ENCODE peak calls at places on chromosomes 7 and 10, in five cellular contexts. E is heart left ventricle, G is stomach, P is HCT116, W is right lobe of liver. K is an unnamed sample. For H3K4me1 and H3K36me3, the result is how much of the 10 kb centered on the place peaks cover.

GRCh38 chr10:28280652-28281051 is 22.2 kb downstream of the MPP7 start:
- DNase-seq in E (no peak), G (no peak), P (no peak), W (no peak), K (no peak)

GRCh38 chr10:1516492-1517224 is 220.7 kb downstream of the ADARB2 start:
- DNase-seq in E (no peak), G (no peak), P (no peak), W (no peak), K (no peak)

GRCh38 chr10:103739039-103739764 is 116.2 kb downstream of the SH3PXD2A start:
- DNase-seq in E (no peak), G (no peak), P (no peak), W (no peak), K (peak)

GRCh38 chr7:82017334-82017943 is 247.6 kb upstream of the HGF start:
- DNase-seq in E (no peak), G (no peak), P (peak), W (no peak), K (no peak)

GRCh38 chr7:22234247-22234646 is 122.7 kb downstream of the RAPGEF5 start:
- DNase-seq in E (no peak), G (no peak), P (no peak), W (no peak), K (no peak)

GRCh38 chr10:134205-134742 is 981 bp upstream of the ZMYND11 start:
- DNase-seq in E (no peak), G (no peak), P (no peak), W (no peak), K (no peak)

GRCh38 chr10:61901829-61902447 is 439 bp downstream of the ARID5B start:
- DNase-seq in E (no peak), G (no peak), P (no peak), W (no peak), K (no peak)

GRCh38 chr7:129898502-129899160 is 54.1 kb downstream of the UBE2H start:
- DNase-seq in E (no peak), G (no peak), P (no peak), W (no peak), K (no peak)

GRCh38 chr10:116719712-116720111 is 22.7 kb downstream of the HSPA12A start:
- DNase-seq in E (no peak), G (no peak), P (no peak), W (no peak), K (no peak)

GRCh38 chr7:156504687-156505545 is 135.7 kb upstream of the RNF32 start:
- DNase-seq in E (no peak), G (no peak), P (no peak), W (no peak), K (no peak)

GRCh38 chr10:48750991-48751390 is 66.3 kb downstream of the WDFY4 start:
- DNase-seq in E (no peak), G (no peak), P (no peak), W (no peak), K (no peak)

GRCh38 chr10:76738991-76739390 is 898.6 kb downstream of the KCNMA1 start:
- DNase-seq in E (no peak), G (no peak), P (no peak), W (no peak), K (no peak)

GRCh38 chr10:78579995-78580394 is 488.8 kb upstream of the ZMIZ1 start:
- DNase-seq in E (peak), G (peak), P (no peak), W (peak), K (peak)

GRCh38 chr10:69567920-69568319 is 5.3 kb downstream of the NEUROG3 start:
- DNase-seq in E (no peak), G (no peak), P (no peak), W (no peak), K (no peak)

GRCh38 chr7:138483516-138483915 is 23.5 kb downstream of the TRIM24 start:
- DNase-seq in E (no peak), G (no peak), P (no peak), W (no peak), K (no peak)

GRCh38 chr10:114364726-114365125 is 39.6 kb downstream of the AFAP1L2 start:
- DNase-seq in E (no peak), G (no peak), P (no peak), W (no peak), K (no peak)

GRCh38 chr10:119313645-119314044 is 106.3 kb downstream of the GRK5 start:
- DNase-seq in E (peak), G (no peak), P (no peak), W (no peak), K (no peak)

GRCh38 chr10:84429926-84430520 is 101.6 kb downstream of the CCSER2 start:
- DNase-seq in E (peak), G (peak), P (peak), W (peak), K (no peak)

GRCh38 chr7:69723663-69724062 is 125.4 kb downstream of the AUTS2 start:
- DNase-seq in E (no peak), G (no peak), P (no peak), W (no peak), K (no peak)

GRCh38 chr7:51019231-51019844 is 236.6 kb upstream of the GRB10 start:
- DNase-seq in E (no peak), G (no peak), P (no peak), W (peak), K (no peak)

GRCh38 chr10:123269675-123270074 is 115.5 kb downstream of the BUB3 start:
- DNase-seq in E (no peak), G (no peak), P (no peak), W (no peak), K (no peak)

GRCh38 chr7:11193888-11194287 is 220.2 kb downstream of the PHF14 start:
- DNase-seq in E (no peak), G (no peak), P (no peak), W (no peak), K (no peak)

GRCh38 chr10:127158663-127159062 is 37.7 kb downstream of the INSYN2A start:
- DNase-seq in E (no peak), G (no peak), P (no peak), W (no peak), K (no peak)

GRCh38 chr10:14276200-14276599 is 54.5 kb downstream of the FRMD4A start:
- DNase-seq in E (no peak), G (no peak), P (no peak), W (no peak), K (no peak)

DNA sequence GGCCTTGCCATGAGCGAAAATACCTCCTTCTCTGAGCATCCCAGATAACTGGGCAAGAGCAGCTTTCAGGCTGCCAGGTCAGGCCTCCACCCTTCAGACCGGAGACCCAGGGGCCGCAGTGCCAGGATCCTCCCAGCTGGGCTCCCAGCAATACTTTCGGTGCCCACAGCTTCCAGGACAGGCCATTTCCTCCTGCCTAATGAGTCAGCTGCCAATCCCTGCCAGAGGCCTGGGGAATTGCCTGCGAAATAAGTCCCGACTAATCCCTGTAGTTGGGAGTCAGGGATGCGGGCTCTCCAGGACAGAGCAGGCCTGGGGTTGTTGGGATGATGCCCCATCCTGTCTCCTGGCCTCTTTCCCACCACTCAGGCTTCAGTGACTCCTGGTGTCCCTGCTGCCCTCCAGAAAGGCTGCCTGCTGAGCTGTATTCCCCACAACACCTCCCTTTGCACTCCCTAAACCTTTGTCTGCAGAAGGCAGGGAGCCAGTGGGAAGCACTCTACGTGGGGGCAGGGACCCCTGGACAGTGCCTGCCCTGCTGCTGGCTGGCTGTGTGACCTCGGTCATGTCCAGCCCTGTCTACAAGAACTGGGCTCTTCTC is 143.5 kb upstream of the UNC5B start:
- DNase-seq in E (peak), G (no peak), P (no peak), W (no peak), K (no peak)
- H3K4me1 ChIP-seq in E (under half), G (under half), P (under half), W (under half), K (under half)

GRCh38 chr7:134443396-134444070 is 15.4 kb downstream of the AKR1B1 start:
- DNase-seq in E (no peak), G (no peak), P (no peak), W (no peak), K (no peak)
- H3K36me3 ChIP-seq in E (half or more), G (half or more), P (under half), W (under half), K (under half)

DNA sequence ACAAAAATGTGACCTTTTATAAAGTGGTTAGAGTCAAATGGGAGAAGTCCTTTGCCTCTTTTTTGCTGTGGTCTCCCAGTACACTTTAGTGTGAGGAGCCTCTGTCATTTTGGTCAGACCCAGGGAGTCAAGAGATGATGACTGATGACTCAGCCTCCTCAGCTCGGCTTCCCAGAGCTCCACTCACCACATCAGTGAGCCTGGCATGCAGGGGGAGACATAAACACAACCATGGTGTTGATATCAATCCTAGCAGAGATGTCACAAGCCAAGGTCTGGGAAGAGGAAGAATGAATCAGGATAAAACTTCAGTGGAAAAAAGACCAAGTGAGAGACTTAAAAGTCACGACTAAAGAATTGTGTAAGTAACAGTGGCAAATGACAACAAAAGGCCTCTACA is 50.1 kb downstream of the TFAM start:
- DNase-seq in E (no peak), G (no peak), P (peak), W (no peak), K (peak)
- TF ChIP-seq POLR2A in E (no peak), G (no peak), P (no peak), W (no peak), K (no peak)

GRCh38 chr10:95504187-95504800 is 56.9 kb downstream of the SORBS1 start:
- DNase-seq in E (no peak), G (no peak), P (no peak), W (no peak), K (no peak)

GRCh38 chr10:95503526-95503925 is 57.6 kb downstream of the SORBS1 start:
- DNase-seq in E (no peak), G (no peak), P (no peak), W (no peak), K (no peak)

GRCh38 chr10:95506056-95506737 is 55.0 kb downstream of the SORBS1 start:
- DNase-seq in E (no peak), G (no peak), P (no peak), W (no peak), K (no peak)

GRCh38 chr10:95505641-95506040 is 55.5 kb downstream of the SORBS1 start:
- DNase-seq in E (no peak), G (no peak), P (no peak), W (no peak), K (no peak)

GRCh38 chr10:95505084-95505610 is 56.0 kb downstream of the SORBS1 start:
- DNase-seq in E (no peak), G (no peak), P (no peak), W (no peak), K (no peak)
- H3K4me1 ChIP-seq in E (half or more), G (half or more), P (under half), W (under half), K (under half)

GRCh38 chr7:35893649-35894048 is 92.8 kb downstream of the SEPTIN7 start:
- DNase-seq in E (no peak), G (no peak), P (no peak), W (no peak), K (no peak)

GRCh38 chr7:35889001-35889400 is 88.1 kb downstream of the SEPTIN7 start:
- DNase-seq in E (no peak), G (no peak), P (no peak), W (no peak), K (no peak)

GRCh38 chr7:35891004-35891830 is 90.4 kb downstream of the SEPTIN7 start:
- DNase-seq in E (no peak), G (no peak), P (no peak), W (no peak), K (no peak)

GRCh38 chr7:35889870-35890269 is 89.0 kb downstream of the SEPTIN7 start:
- DNase-seq in E (no peak), G (no peak), P (no peak), W (no peak), K (no peak)

GRCh38 chr7:35894721-35895120 is 93.9 kb downstream of the SEPTIN7 start:
- DNase-seq in E (no peak), G (no peak), P (no peak), W (no peak), K (no peak)
- H3K36me3 ChIP-seq in E (under half), G (under half), P (under half), W (under half), K (under half)

GRCh38 chr10:7819126-7819470 is 793 bp downstream of the TAF3 start:
- DNase-seq in E (no peak), G (peak), P (no peak), W (peak), K (no peak)

GRCh38 chr10:7813481-7813880 is 4.8 kb upstream of the TAF3 start:
- DNase-seq in E (no peak), G (no peak), P (no peak), W (no peak), K (no peak)

GRCh38 chr10:7817576-7817975 is 729 bp upstream of the TAF3 start:
- DNase-seq in E (no peak), G (no peak), P (no peak), W (no peak), K (no peak)

GRCh38 chr10:7817984-7818294 is 366 bp upstream of the TAF3 start:
- DNase-seq in E (no peak), G (no peak), P (no peak), W (no peak), K (no peak)

GRCh38 chr10:7818295-7819125 is at the start of gene TAF3:
- DNase-seq in E (peak), G (peak), P (peak), W (peak), K (peak)
- TF ChIP-seq POLR2A in E (no peak), G (no peak), P (peak), W (peak), K (no peak)

GRCh38 chr7:139772837-139773236 is 5.0 kb downstream of the HIPK2 start:
- DNase-seq in E (no peak), G (no peak), P (no peak), W (no peak), K (no peak)
- H3K4me1 ChIP-seq in E (half or more), G (half or more), P (under half), W (under half), K (under half)

GRCh38 chr7:131436384-131436783 is 108.7 kb downstream of the MKLN1 start:
- DNase-seq in E (no peak), G (no peak), P (no peak), W (no peak), K (no peak)
- H3K36me3 ChIP-seq in E (under half), G (under half), P (under half), W (under half), K (under half)

GRCh38 chr10:97643586-97643985 is 3.1 kb downstream of the PI4K2A start:
- DNase-seq in E (no peak), G (no peak), P (no peak), W (no peak), K (no peak)

GRCh38 chr10:97640868-97641811 is 669 bp downstream of the PI4K2A start:
- DNase-seq in E (peak), G (no peak), P (no peak), W (peak), K (peak)

GRCh38 chr10:97635577-97635976 is 2.3 kb upstream of the MORN4 start:
- DNase-seq in E (no peak), G (no peak), P (no peak), W (no peak), K (no peak)

GRCh38 chr10:97644961-97645360 is 4.5 kb downstream of the PI4K2A start:
- DNase-seq in E (no peak), G (no peak), P (no peak), W (no peak), K (no peak)

DNA sequence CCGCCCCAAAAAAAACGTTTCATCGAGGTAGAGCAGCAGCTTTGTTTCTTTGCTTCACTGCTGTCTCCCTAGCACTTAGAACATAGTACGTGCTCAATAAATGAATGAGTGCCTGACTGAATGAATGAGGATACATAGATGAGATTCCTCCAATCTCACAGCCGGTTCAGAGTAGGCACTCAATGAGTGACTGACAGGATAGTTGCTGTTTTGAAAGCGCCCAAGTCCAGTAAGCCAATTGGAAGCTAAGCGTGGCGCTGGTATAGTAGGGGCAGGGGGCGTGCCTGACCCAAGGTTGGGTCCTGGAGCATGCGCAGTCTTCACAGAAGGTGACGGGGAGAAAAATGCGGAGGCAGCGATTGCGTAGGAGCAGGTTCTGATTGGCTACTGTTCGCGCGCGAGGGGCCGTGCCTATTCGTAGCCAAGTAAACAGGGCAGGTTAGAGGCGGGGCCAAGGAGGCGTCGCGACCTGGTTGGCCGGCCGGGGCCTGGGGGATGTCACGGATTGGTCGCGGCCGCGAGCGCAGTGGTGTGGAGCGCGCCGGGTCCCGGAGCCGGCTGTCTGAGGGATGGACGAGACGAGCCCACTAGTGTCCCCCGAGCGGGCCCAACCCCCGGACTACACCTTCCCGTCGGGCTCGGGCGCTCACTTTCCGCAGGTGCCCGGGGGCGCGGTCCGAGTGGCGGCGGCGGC is at the start of gene PI4K2A:
- DNase-seq in E (peak), G (peak), P (peak), W (peak), K (peak)
- TF ChIP-seq POLR2A in E (peak), G (no peak), P (no peak), W (peak), K (peak)

GRCh38 chr7:77242068-77242467 is 42.4 kb upstream of the FGL2 start:
- DNase-seq in E (no peak), G (no peak), P (no peak), W (no peak), K (no peak)
- H3K4me1 ChIP-seq in E (under half), G (under half), P (under half), W (under half), K (under half)